ENCODE peak calls at places on chromosomes 12 and 14, in six cellular contexts. N is fibroblast of mammary gland, V is tibial artery, S is mucosa of descending colon, Y is kidney epithelial cell, E is HL-60. H is an unnamed sample.

GRCh38 chr14:89420502-89420901 is 3.5 kb upstream of the FOXN3 start:
- DNase-seq in N (no peak), V (no peak), S (no peak), Y (no peak), E (no peak), H (no peak)

GRCh38 chr12:12661086-12661485 is 34.9 kb downstream of the GPR19 start:
- DNase-seq in N (peak), V (no peak), S (no peak), Y (peak), E (no peak), H (peak)

GRCh38 chr12:79183946-79184345 is 319.4 kb downstream of the SYT1 start:
- DNase-seq in N (peak), V (no peak), S (no peak), Y (no peak), E (no peak), H (no peak)

GRCh38 chr12:102069707-102070106 is 7.9 kb upstream of the WASHC3 start:
- DNase-seq in N (no peak), V (no peak), S (no peak), Y (no peak), E (no peak), H (no peak)

GRCh38 chr12:12718853-12719252 is 1.7 kb downstream of the CDKN1B start:
- DNase-seq in N (peak), V (no peak), S (no peak), Y (no peak), E (peak), H (no peak)

GRCh38 chr12:120784804-120785203 is 59.2 kb downstream of the ACADS start:
- DNase-seq in N (no peak), V (no peak), S (no peak), Y (no peak), E (no peak), H (no peak)

GRCh38 chr12:4282892-4283511 is 9.4 kb downstream of the CCND2 start:
- DNase-seq in N (no peak), V (no peak), S (no peak), Y (no peak), E (no peak), H (no peak)

GRCh38 chr14:105100931-105101330 is 35.7 kb upstream of the GPR132 start:
- DNase-seq in N (no peak), V (no peak), S (no peak), Y (no peak), E (no peak), H (no peak)

GRCh38 chr14:105139212-105139825 is 29.3 kb downstream of the JAG2 start:
- DNase-seq in N (no peak), V (peak), S (no peak), Y (no peak), E (no peak), H (no peak)

GRCh38 chr12:32043928-32044549 is 62.6 kb upstream of the BICD1 start:
- DNase-seq in N (no peak), V (no peak), S (no peak), Y (no peak), E (no peak), H (no peak)

GRCh38 chr12:130086777-130087176 is 75.5 kb upstream of the FZD10 start:
- DNase-seq in N (no peak), V (no peak), S (no peak), Y (no peak), E (no peak), H (no peak)

GRCh38 chr12:77325505-77325904 is 260.1 kb upstream of the E2F7 start:
- DNase-seq in N (no peak), V (no peak), S (no peak), Y (no peak), E (no peak), H (no peak)

GRCh38 chr12:131912526-131913274 is 16.4 kb upstream of the PUS1 start:
- DNase-seq in N (peak), V (peak), S (no peak), Y (no peak), E (no peak), H (no peak)

GRCh38 chr12:89544730-89545184 is 18.9 kb upstream of the POC1B start:
- DNase-seq in N (peak), V (peak), S (peak), Y (no peak), E (no peak), H (peak)

GRCh38 chr12:96420255-96420930 is 20.2 kb upstream of the CDK17 start:
- DNase-seq in N (peak), V (no peak), S (no peak), Y (no peak), E (no peak), H (no peak)

GRCh38 chr14:95770777-95771176 is 56.9 kb upstream of the TCL1A start:
- DNase-seq in N (no peak), V (no peak), S (no peak), Y (no peak), E (no peak), H (no peak)

GRCh38 chr12:107200394-107200793 is 107.0 kb upstream of the CRY1 start:
- DNase-seq in N (peak), V (no peak), S (no peak), Y (peak), E (no peak), H (peak)

GRCh38 chr14:20802341-20803084 is at the start of gene RNASE1:
- DNase-seq in N (peak), V (peak), S (peak), Y (no peak), E (no peak), H (no peak)

GRCh38 chr12:19800884-19801283 is 361.6 kb downstream of the AEBP2 start:
- DNase-seq in N (peak), V (no peak), S (no peak), Y (no peak), E (no peak), H (no peak)

GRCh38 chr12:130838284-130838950 is 633 bp downstream of the STX2 start:
- DNase-seq in N (no peak), V (no peak), S (no peak), Y (no peak), E (no peak), H (no peak)

GRCh38 chr14:79663453-79663852 is 547.9 kb downstream of the DIO2 start:
- DNase-seq in N (no peak), V (no peak), S (no peak), Y (no peak), E (no peak), H (no peak)

GRCh38 chr14:35821546-35822411 is 4.4 kb upstream of the BRMS1L start:
- DNase-seq in N (peak), V (no peak), S (no peak), Y (no peak), E (peak), H (no peak)

GRCh38 chr14:88985654-88986053 is 161.2 kb downstream of the TTC8 start:
- DNase-seq in N (peak), V (no peak), S (no peak), Y (no peak), E (no peak), H (no peak)

GRCh38 chr14:99150236-99150635 is 121.8 kb downstream of the BCL11B start:
- DNase-seq in N (no peak), V (no peak), S (no peak), Y (no peak), E (no peak), H (no peak)

GRCh38 chr12:92288533-92288932 is 142.9 kb upstream of the BTG1 start:
- DNase-seq in N (no peak), V (no peak), S (no peak), Y (no peak), E (no peak), H (no peak)

GRCh38 chr12:123891516-123892179 is 81.0 kb downstream of the CCDC92 start:
- DNase-seq in N (no peak), V (no peak), S (no peak), Y (no peak), E (peak), H (no peak)
- TF ChIP-seq CTCF in N (no peak), V (no peak), S (no peak), Y (no peak), E (no peak), H (no peak)

DNA sequence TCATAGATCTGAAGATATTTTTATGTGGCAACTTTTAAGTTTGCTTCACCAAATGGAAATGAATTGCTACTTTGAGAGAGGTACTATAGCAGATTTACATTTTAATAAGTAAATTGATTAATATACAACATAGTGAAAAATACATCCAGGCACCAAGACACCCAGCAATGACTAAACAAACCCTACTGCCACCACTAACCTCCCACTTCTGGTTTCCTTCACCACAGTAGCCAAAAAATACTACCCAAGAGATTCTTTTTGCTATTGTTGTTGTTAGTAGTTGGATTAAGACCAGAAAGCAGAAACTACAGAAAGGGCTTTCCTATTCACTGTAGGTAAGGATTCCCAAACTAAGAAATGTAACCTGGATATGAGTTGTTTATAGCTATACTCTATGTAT is 54.1 kb downstream of the COCH start:
- DNase-seq in N (no peak), V (no peak), S (no peak), Y (no peak), E (peak), H (no peak)
- H3K4me3 ChIP-seq in N (no peak), V (no peak), S (no peak), Y (no peak), E (no peak), H (no peak)

GRCh38 chr14:85958069-85958468 is 428.1 kb downstream of the FLRT2 start:
- DNase-seq in N (no peak), V (no peak), S (no peak), Y (no peak), E (no peak), H (no peak)
- TF ChIP-seq CTCF in N (no peak), V (no peak), S (no peak), Y (no peak), E (no peak), H (no peak)

DNA sequence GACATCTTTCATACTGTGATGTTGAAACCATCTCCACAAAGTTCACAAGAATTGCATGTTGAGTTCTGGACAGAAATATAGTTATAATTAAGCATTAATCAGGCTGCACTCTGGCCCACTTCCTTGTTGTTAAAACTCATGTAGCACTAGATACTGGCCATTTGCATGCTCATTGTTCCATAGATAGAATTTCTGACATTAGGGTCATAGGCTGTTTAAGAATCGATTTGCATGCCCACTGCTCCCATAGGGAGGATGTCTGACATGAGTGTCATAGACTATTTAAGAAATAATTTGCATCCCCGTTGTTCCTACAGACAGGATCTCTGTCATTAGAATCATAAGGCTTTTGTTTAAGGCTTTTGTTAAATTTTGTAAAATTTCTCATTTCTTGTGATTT is 50.2 kb downstream of the MYF5 start:
- DNase-seq in N (no peak), V (no peak), S (no peak), Y (no peak), E (no peak), H (no peak)
- H3K4me3 ChIP-seq in N (no peak), V (no peak), S (no peak), Y (no peak), E (no peak), H (no peak)

GRCh38 chr12:109776624-109777023 is 56.6 kb downstream of the TRPV4 start:
- DNase-seq in N (no peak), V (no peak), S (no peak), Y (no peak), E (no peak), H (no peak)

GRCh38 chr12:109781668-109782321 is 51.4 kb downstream of the TRPV4 start:
- DNase-seq in N (no peak), V (no peak), S (no peak), Y (no peak), E (no peak), H (no peak)

GRCh38 chr12:109777544-109777943 is 55.7 kb downstream of the TRPV4 start:
- DNase-seq in N (peak), V (no peak), S (no peak), Y (no peak), E (peak), H (no peak)

GRCh38 chr12:109778684-109779083 is 54.5 kb downstream of the TRPV4 start:
- DNase-seq in N (no peak), V (no peak), S (no peak), Y (no peak), E (no peak), H (no peak)

DNA sequence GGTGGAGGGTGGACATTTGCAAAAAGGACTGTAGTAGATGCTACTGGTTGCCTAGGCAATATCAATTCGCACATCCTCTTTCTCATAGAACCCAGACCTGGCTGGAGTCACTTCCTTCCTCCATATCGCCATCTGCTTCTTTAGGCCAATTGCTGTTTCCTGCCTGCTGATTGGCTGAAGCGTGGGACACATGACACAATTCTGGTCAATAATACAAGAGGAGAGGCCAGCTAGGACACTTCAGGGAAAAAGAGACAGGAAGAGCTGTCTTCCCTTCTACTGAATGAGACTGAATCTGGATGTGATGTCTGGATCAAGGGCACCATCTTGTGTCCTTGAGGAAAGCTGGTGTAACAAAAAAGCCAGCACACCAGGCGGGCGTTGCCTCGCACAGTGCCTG is 53.8 kb downstream of the TRPV4 start:
- DNase-seq in N (no peak), V (no peak), S (no peak), Y (no peak), E (peak), H (no peak)
- TF ChIP-seq CTCF in N (no peak), V (no peak), S (no peak), Y (no peak), E (no peak), H (peak)

GRCh38 chr12:40013292-40013691 is 92.6 kb downstream of the SLC2A13 start:
- DNase-seq in N (no peak), V (no peak), S (no peak), Y (no peak), E (no peak), H (no peak)

GRCh38 chr12:40011775-40012129 is 94.1 kb downstream of the SLC2A13 start:
- DNase-seq in N (no peak), V (no peak), S (no peak), Y (no peak), E (no peak), H (no peak)

GRCh38 chr12:40012709-40013108 is 93.2 kb downstream of the SLC2A13 start:
- DNase-seq in N (no peak), V (no peak), S (no peak), Y (no peak), E (no peak), H (no peak)

GRCh38 chr12:40013847-40014246 is 92.0 kb downstream of the SLC2A13 start:
- DNase-seq in N (no peak), V (no peak), S (no peak), Y (no peak), E (no peak), H (no peak)

GRCh38 chr12:40010899-40011774 is 94.7 kb downstream of the SLC2A13 start:
- DNase-seq in N (peak), V (peak), S (no peak), Y (no peak), E (peak), H (peak)
- H3K4me3 ChIP-seq in N (no peak), V (peak), S (no peak), Y (no peak), E (peak), H (peak)

GRCh38 chr12:82923935-82924334 is 237.2 kb downstream of the TMTC2 start:
- DNase-seq in N (no peak), V (no peak), S (no peak), Y (no peak), E (no peak), H (no peak)
- TF ChIP-seq CTCF in N (no peak), V (no peak), S (no peak), Y (no peak), E (no peak), H (no peak)

DNA sequence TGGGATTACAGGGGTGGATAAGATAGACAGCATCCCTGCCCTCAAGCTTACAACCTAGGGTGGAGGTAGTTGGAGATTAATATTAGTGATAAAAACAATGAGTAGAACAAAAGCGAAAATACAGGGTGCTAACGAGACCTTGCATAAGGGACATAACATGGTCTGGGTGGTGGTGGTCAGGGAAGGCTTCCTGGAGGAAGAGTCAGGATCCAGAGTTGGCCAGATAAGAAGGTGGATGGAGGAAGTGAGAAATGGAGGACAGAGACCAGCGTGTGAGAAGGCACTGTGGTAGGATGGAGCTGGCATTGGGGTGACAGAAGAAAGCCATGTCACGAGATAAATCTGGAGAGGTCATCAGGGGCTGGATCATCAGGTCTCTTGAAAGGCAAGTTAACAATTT is 19.2 kb downstream of the NOS1 start:
- DNase-seq in N (no peak), V (no peak), S (no peak), Y (no peak), E (no peak), H (no peak)
- H3K4me3 ChIP-seq in N (no peak), V (no peak), S (no peak), Y (no peak), E (no peak), H (no peak)

GRCh38 chr14:68753696-68754095 is 39.2 kb downstream of the ZFP36L1 start:
- DNase-seq in N (peak), V (no peak), S (no peak), Y (no peak), E (no peak), H (no peak)
- TF ChIP-seq CTCF in N (no peak), V (no peak), S (no peak), Y (no peak), E (no peak), H (no peak)

DNA sequence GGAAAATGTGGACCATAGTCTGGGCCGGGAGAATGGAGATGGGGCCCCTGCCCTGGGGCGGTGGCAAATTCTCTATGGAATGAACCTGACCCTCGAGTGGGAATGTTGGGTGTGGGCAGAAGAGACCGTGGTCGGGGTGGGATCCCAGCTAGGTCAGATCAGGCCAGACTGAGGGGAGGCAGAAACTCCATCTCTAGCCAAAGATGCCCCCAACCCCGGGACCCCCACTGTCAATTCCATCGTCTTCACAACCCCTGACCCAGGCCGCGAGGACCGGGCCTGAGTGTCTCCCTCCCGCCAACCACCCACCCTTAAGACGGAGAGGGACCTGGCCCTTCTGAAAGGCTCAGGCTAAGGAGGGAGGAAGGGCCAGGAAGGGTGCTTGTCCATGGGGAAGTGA is 733 bp downstream of the PLEKHD1 start:
- DNase-seq in N (no peak), V (no peak), S (no peak), Y (no peak), E (no peak), H (no peak)
- H3K4me3 ChIP-seq in N (no peak), V (no peak), S (no peak), Y (no peak), E (no peak), H (no peak)